ENCODE peak calls at places on chromosomes 7 and 10, in four cellular contexts. One of them, this sample, is unnamed.

GRCh38 chr10:127797339-127797738 is 60.4 kb downstream of the FOXI2 start:
- DNase-seq in ovary: no peak
- DNase-seq in iPS DF 6.9: no peak
- DNase-seq in RPMI8226: no peak
- DNase-seq in this sample: no peak

GRCh38 chr7:50156746-50157145 is 63.7 kb upstream of the ZPBP start:
- DNase-seq in RPMI8226: no peak
- DNase-seq in ovary: no peak
- DNase-seq in iPS DF 6.9: no peak
- DNase-seq in this sample: no peak

GRCh38 chr10:58743466-58744115 is 230.9 kb downstream of the BICC1 start:
- DNase-seq in iPS DF 6.9: peak
- DNase-seq in RPMI8226: no peak
- DNase-seq in ovary: no peak
- DNase-seq in this sample: no peak

GRCh38 chr7:35799846-35800717 is 775 bp upstream of the SEPTIN7 start:
- DNase-seq in iPS DF 6.9: peak
- DNase-seq in RPMI8226: peak
- DNase-seq in ovary: peak
- DNase-seq in this sample: peak

GRCh38 chr7:34048445-34048844 is 143.1 kb downstream of the BMPER start:
- DNase-seq in ovary: no peak
- DNase-seq in iPS DF 6.9: no peak
- DNase-seq in RPMI8226: no peak
- DNase-seq in this sample: no peak

GRCh38 chr10:30231071-30231652 is 117.9 kb downstream of the MTPAP start:
- DNase-seq in ovary: no peak
- DNase-seq in RPMI8226: no peak
- DNase-seq in iPS DF 6.9: no peak
- DNase-seq in this sample: no peak

GRCh38 chr10:98919899-98920298 is 315.8 kb downstream of the HPSE2 start:
- DNase-seq in RPMI8226: no peak
- DNase-seq in iPS DF 6.9: no peak
- DNase-seq in ovary: no peak
- DNase-seq in this sample: no peak

GRCh38 chr10:49240946-49241345 is 52.8 kb upstream of the TMEM273 start:
- DNase-seq in iPS DF 6.9: no peak
- DNase-seq in RPMI8226: no peak
- DNase-seq in ovary: no peak
- DNase-seq in this sample: no peak

GRCh38 chr7:6015917-6016652 is 7.0 kb downstream of the AIMP2 start:
- DNase-seq in RPMI8226: no peak
- DNase-seq in ovary: peak
- DNase-seq in iPS DF 6.9: no peak
- DNase-seq in this sample: no peak

GRCh38 chr10:95249467-95249866 is 41.3 kb downstream of the PDLIM1 start:
- DNase-seq in RPMI8226: no peak
- DNase-seq in ovary: no peak
- DNase-seq in iPS DF 6.9: no peak
- DNase-seq in this sample: no peak

GRCh38 chr10:124093076-124093773 is at the start of gene CHST15:
- DNase-seq in RPMI8226: peak
- DNase-seq in iPS DF 6.9: no peak
- DNase-seq in ovary: peak
- DNase-seq in this sample: peak

GRCh38 chr10:96646774-96647173 is 60.0 kb upstream of the TM9SF3 start:
- DNase-seq in RPMI8226: no peak
- DNase-seq in ovary: no peak
- DNase-seq in iPS DF 6.9: no peak
- DNase-seq in this sample: no peak

GRCh38 chr7:91243591-91244368 is 20.5 kb upstream of the FZD1 start:
- DNase-seq in RPMI8226: no peak
- DNase-seq in iPS DF 6.9: no peak
- DNase-seq in ovary: no peak
- DNase-seq in this sample: no peak

GRCh38 chr10:73368238-73368637 is 9.6 kb upstream of the CFAP70 start:
- DNase-seq in iPS DF 6.9: no peak
- DNase-seq in RPMI8226: no peak
- DNase-seq in ovary: no peak
- DNase-seq in this sample: no peak

GRCh38 chr7:64965594-64965993 is 25.2 kb downstream of the ZNF117 start:
- DNase-seq in iPS DF 6.9: no peak
- DNase-seq in RPMI8226: no peak
- DNase-seq in ovary: no peak
- DNase-seq in this sample: no peak

GRCh38 chr7:115719963-115720362 is 310.6 kb downstream of the TFEC start:
- DNase-seq in iPS DF 6.9: no peak
- DNase-seq in RPMI8226: no peak
- DNase-seq in ovary: no peak
- DNase-seq in this sample: no peak

This sample was measured in iPS DF 19.7.